ENCODE peak calls at places on chromosomes 2 and 18, in ten cellular contexts. N is spleen; E is HCT116; O is K562; V is heart left ventricle; Q is CD4-positive, alpha-beta T cell; W is ovary; B is aorta; K is CD8-positive, alpha-beta T cell; I is neural progenitor cell. S is an unnamed sample.

GRCh38 chr18:6057604-6058003 is 162.3 kb upstream of the TMEM200C start:
- DNase-seq in N (no peak), E (no peak), O (no peak), V (no peak), Q (no peak), W (no peak), B (no peak), K (no peak), I (no peak), S (no peak)

GRCh38 chr18:79382681-79383387 is 12.9 kb upstream of the NFATC1 start:
- DNase-seq in N (peak), E (no peak), O (no peak), V (peak), Q (no peak), W (no peak), B (no peak), K (no peak), I (no peak), S (peak)

GRCh38 chr2:11692966-11693521 is 23.0 kb upstream of the NTSR2 start:
- DNase-seq in N (peak), E (peak), O (peak), V (no peak), Q (peak), W (peak), B (no peak), K (peak), I (peak), S (no peak)

GRCh38 chr18:58496937-58497336 is 132.0 kb downstream of the ALPK2 start:
- DNase-seq in N (no peak), E (peak), O (no peak), V (no peak), Q (no peak), W (no peak), B (no peak), K (no peak), I (peak), S (no peak)

GRCh38 chr2:229129738-229130371 is 141.2 kb downstream of the PID1 start:
- DNase-seq in N (no peak), E (no peak), O (no peak), V (no peak), Q (no peak), W (no peak), B (peak), K (no peak), I (no peak), S (no peak)

GRCh38 chr2:150607471-150607870 is 120.0 kb upstream of the RND3 start:
- DNase-seq in N (no peak), E (no peak), O (no peak), V (no peak), Q (no peak), W (no peak), B (no peak), K (no peak), I (no peak), S (no peak)

GRCh38 chr2:223442874-223443273 is 159.3 kb downstream of the SCG2 start:
- DNase-seq in N (no peak), E (no peak), O (no peak), V (no peak), Q (no peak), W (no peak), B (no peak), K (no peak), I (no peak), S (no peak)

GRCh38 chr18:49613141-49613641 is 51.3 kb downstream of the LIPG start:
- DNase-seq in N (no peak), E (no peak), O (no peak), V (no peak), Q (no peak), W (no peak), B (no peak), K (no peak), I (peak), S (no peak)

GRCh38 chr2:17719562-17720371 is 33.8 kb downstream of the SMC6 start:
- DNase-seq in N (no peak), E (peak), O (peak), V (no peak), Q (no peak), W (no peak), B (no peak), K (no peak), I (peak), S (no peak)

GRCh38 chr2:148888003-148888501 is 13.0 kb downstream of the KIF5C start:
- DNase-seq in N (peak), E (no peak), O (no peak), V (no peak), Q (peak), W (no peak), B (no peak), K (peak), I (peak), S (no peak)

GRCh38 chr2:65182570-65182969 is 45.1 kb upstream of the ACTR2 start:
- DNase-seq in N (no peak), E (no peak), O (no peak), V (no peak), Q (no peak), W (no peak), B (no peak), K (no peak), I (no peak), S (no peak)

GRCh38 chr2:96247009-96247408 is 18.8 kb downstream of the TMEM127 start:
- DNase-seq in N (no peak), E (no peak), O (no peak), V (no peak), Q (no peak), W (no peak), B (no peak), K (no peak), I (no peak), S (no peak)
- H3K27ac ChIP-seq in N (peak), E (no peak), O (peak), V (no peak), Q (no peak), W (no peak), B (no peak), K (no peak), I (no peak), S (no peak)

GRCh38 chr2:97661927-97662326 is 1.9 kb downstream of the ACTR1B start:
- DNase-seq in N (peak), E (no peak), O (no peak), V (no peak), Q (no peak), W (no peak), B (no peak), K (no peak), I (no peak), S (no peak)
- H3K27ac ChIP-seq in N (peak), E (no peak), O (no peak), V (peak), Q (peak), W (no peak), B (no peak), K (no peak), I (no peak), S (no peak)

GRCh38 chr2:238696323-238696722 is 151.6 kb upstream of the TWIST2 start:
- DNase-seq in N (no peak), E (no peak), O (no peak), V (no peak), Q (no peak), W (no peak), B (no peak), K (no peak), I (no peak), S (peak)

GRCh38 chr2:238697193-238698191 is 150.4 kb upstream of the TWIST2 start:
- DNase-seq in N (no peak), E (no peak), O (no peak), V (no peak), Q (no peak), W (no peak), B (peak), K (no peak), I (no peak), S (peak)

GRCh38 chr2:238694136-238694755 is 153.6 kb upstream of the TWIST2 start:
- DNase-seq in N (no peak), E (no peak), O (no peak), V (no peak), Q (no peak), W (no peak), B (no peak), K (no peak), I (no peak), S (peak)

GRCh38 chr2:238696786-238697185 is 151.1 kb upstream of the TWIST2 start:
- DNase-seq in N (no peak), E (no peak), O (no peak), V (no peak), Q (no peak), W (no peak), B (no peak), K (no peak), I (no peak), S (no peak)

DNA sequence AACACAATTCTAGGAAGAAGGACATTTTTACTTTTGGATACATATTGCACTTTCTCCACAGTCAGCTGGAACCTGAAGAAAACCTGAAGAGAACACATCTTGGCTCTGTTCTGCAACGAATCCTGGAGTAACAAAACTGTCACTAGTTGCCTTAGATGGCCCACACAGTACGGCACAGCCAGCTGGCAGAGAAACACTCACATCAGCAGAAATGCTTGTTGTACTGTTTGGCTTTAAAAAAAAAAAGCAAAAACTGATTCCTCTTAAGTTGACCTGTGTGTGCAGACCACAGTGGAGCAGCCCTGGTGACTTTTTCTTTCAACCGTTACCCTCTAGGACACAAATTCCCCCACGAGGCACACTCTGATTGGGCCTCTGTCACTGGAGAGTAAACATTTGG is 152.3 kb upstream of the TWIST2 start:
- DNase-seq in N (no peak), E (no peak), O (no peak), V (no peak), Q (no peak), W (no peak), B (peak), K (no peak), I (no peak), S (no peak)
- H3K27ac ChIP-seq in N (no peak), E (no peak), O (no peak), V (no peak), Q (no peak), W (no peak), B (no peak), K (no peak), I (no peak), S (no peak)

GRCh38 chr2:176137249-176137573 is 7.7 kb downstream of the HOXD8 start:
- DNase-seq in N (no peak), E (no peak), O (no peak), V (no peak), Q (no peak), W (no peak), B (no peak), K (no peak), I (no peak), S (no peak)

GRCh38 chr2:176134045-176134444 is 4.5 kb downstream of the HOXD8 start:
- DNase-seq in N (no peak), E (no peak), O (no peak), V (no peak), Q (no peak), W (no peak), B (no peak), K (no peak), I (no peak), S (no peak)

GRCh38 chr2:176133366-176133765 is 3.9 kb downstream of the HOXD8 start:
- DNase-seq in N (no peak), E (no peak), O (no peak), V (no peak), Q (no peak), W (no peak), B (no peak), K (no peak), I (no peak), S (no peak)

GRCh38 chr2:176136375-176137248 is 7.1 kb downstream of the HOXD8 start:
- DNase-seq in N (peak), E (no peak), O (no peak), V (no peak), Q (no peak), W (peak), B (no peak), K (no peak), I (peak), S (no peak)

GRCh38 chr2:176134978-176135575 is 5.6 kb downstream of the HOXD8 start:
- DNase-seq in N (no peak), E (no peak), O (no peak), V (no peak), Q (no peak), W (no peak), B (no peak), K (no peak), I (no peak), S (no peak)
- H3K27ac ChIP-seq in N (peak), E (no peak), O (no peak), V (no peak), Q (no peak), W (peak), B (no peak), K (no peak), I (no peak), S (no peak)

S was measured in coronary artery.